ENCODE peak calls at places on chromosome 18, in four cellular contexts. I, T, W and Y are unnamed samples.

GRCh38 chr18:3481696-3482210 is 31.8 kb downstream of the TGIF1 start:
- DNase-seq in I (peak), T (no peak), W (peak), Y (peak)

GRCh38 chr18:3498705-3499451 is 48.9 kb downstream of the TGIF1 start:
- DNase-seq in I (peak), T (no peak), W (peak), Y (peak)

GRCh38 chr18:25650201-25650941 is 298.4 kb upstream of the ZNF521 start:
- DNase-seq in I (peak), T (no peak), W (no peak), Y (no peak)

GRCh38 chr18:70490008-70490933 is 201.4 kb downstream of the SOCS6 start:
- DNase-seq in I (peak), T (no peak), W (peak), Y (no peak)

GRCh38 chr18:42480521-42480920 is 525.5 kb downstream of the PIK3C3 start:
- DNase-seq in I (no peak), T (no peak), W (no peak), Y (no peak)

GRCh38 chr18:22226801-22227200 is 57.4 kb downstream of the GATA6 start:
- DNase-seq in I (peak), T (no peak), W (no peak), Y (no peak)

GRCh38 chr18:36527740-36528455 is 230.4 kb downstream of the FHOD3 start:
- DNase-seq in I (no peak), T (no peak), W (peak), Y (no peak)

GRCh38 chr18:10455726-10456453 is 1.5 kb downstream of the APCDD1 start:
- DNase-seq in I (no peak), T (no peak), W (peak), Y (peak)

GRCh38 chr18:22637787-22638186 is 220.1 kb upstream of the CTAGE1 start:
- DNase-seq in I (peak), T (no peak), W (no peak), Y (no peak)

GRCh38 chr18:45324489-45325111 is 290.7 kb upstream of the SLC14A2 start:
- DNase-seq in I (peak), T (peak), W (peak), Y (peak)

GRCh38 chr18:33924576-33924975 is 300.1 kb downstream of the NOL4 start:
- DNase-seq in I (no peak), T (no peak), W (no peak), Y (no peak)

GRCh38 chr18:22363867-22364463 is 53.8 kb downstream of the CTAGE1 start:
- DNase-seq in I (peak), T (no peak), W (peak), Y (no peak)

GRCh38 chr18:46477425-46478011 is 179.5 kb downstream of the LOXHD1 start:
- DNase-seq in I (no peak), T (no peak), W (no peak), Y (peak)

GRCh38 chr18:67269206-67269605 is 247.3 kb downstream of the DSEL start:
- DNase-seq in I (no peak), T (no peak), W (no peak), Y (no peak)

GRCh38 chr18:27668126-27668525 is 483.0 kb upstream of the CHST9 start:
- DNase-seq in I (no peak), T (no peak), W (no peak), Y (no peak)

GRCh38 chr18:5630766-5631413 is 87.1 kb upstream of the EPB41L3 start:
- DNase-seq in I (no peak), T (no peak), W (no peak), Y (no peak)

GRCh38 chr18:55102508-55102907 is 143.2 kb upstream of the CCDC68 start:
- DNase-seq in I (no peak), T (no peak), W (no peak), Y (no peak)

GRCh38 chr18:3706279-3707097 is 256.5 kb downstream of the TGIF1 start:
- DNase-seq in I (peak), T (no peak), W (no peak), Y (no peak)

GRCh38 chr18:12060182-12060870 is 33.3 kb upstream of the ANKRD62 start:
- DNase-seq in I (no peak), T (no peak), W (no peak), Y (no peak)

GRCh38 chr18:49072524-49072934 is 121.8 kb upstream of the SMAD7 start:
- DNase-seq in I (peak), T (no peak), W (no peak), Y (no peak)

GRCh38 chr18:73749304-73749703 is 398.3 kb downstream of the FBXO15 start:
- DNase-seq in I (no peak), T (no peak), W (no peak), Y (no peak)

GRCh38 chr18:29154758-29155725 is 978.1 kb upstream of the CDH2 start:
- DNase-seq in I (peak), T (no peak), W (no peak), Y (no peak)

GRCh38 chr18:59787998-59788875 is 91.0 kb upstream of the CCBE1 start:
- DNase-seq in I (peak), T (no peak), W (peak), Y (no peak)

GRCh38 chr18:13616041-13616440 is 110.3 kb downstream of the FAM210A start:
- DNase-seq in I (no peak), T (no peak), W (no peak), Y (no peak)

GRCh38 chr18:13613591-13614317 is 112.6 kb downstream of the FAM210A start:
- DNase-seq in I (no peak), T (no peak), W (no peak), Y (no peak)

GRCh38 chr18:13614318-13614643 is 112.1 kb downstream of the FAM210A start:
- DNase-seq in I (no peak), T (no peak), W (no peak), Y (no peak)

GRCh38 chr18:13615432-13615861 is 110.9 kb downstream of the FAM210A start:
- DNase-seq in I (no peak), T (no peak), W (no peak), Y (no peak)

DNA sequence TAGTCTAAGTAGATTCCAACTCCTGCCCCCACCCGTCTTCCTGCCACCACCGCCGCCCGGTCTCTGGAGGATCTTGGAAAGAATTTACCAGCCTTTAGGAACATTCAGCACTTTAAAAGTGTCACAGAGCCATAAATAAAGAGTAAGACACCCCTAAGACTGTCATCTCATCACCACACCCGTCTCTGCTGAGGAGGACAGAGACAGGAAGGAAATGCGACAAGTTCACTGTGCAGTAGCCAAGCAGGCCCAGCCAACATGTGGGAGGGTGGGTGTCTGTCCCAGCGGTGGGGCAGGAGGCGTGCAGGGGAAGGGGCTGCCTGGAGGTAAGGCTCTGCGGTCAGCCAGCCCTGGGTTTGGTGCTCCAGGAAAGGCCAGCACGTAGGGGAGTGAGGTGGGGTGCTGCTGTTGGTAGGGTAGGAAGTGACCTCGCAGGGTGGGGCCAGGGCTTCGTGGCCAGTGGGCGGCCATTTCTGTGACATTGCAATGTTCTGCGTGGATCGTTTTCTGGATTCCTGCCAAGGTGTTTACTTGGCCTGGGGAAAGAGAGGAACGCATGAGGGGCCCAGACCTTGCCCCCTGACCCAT is 111.6 kb downstream of the FAM210A start:
- DNase-seq in I (no peak), T (no peak), W (no peak), Y (no peak)
- H2AK5ac ChIP-seq in I (no peak), T (no peak), W (no peak), Y (no peak)

DNA sequence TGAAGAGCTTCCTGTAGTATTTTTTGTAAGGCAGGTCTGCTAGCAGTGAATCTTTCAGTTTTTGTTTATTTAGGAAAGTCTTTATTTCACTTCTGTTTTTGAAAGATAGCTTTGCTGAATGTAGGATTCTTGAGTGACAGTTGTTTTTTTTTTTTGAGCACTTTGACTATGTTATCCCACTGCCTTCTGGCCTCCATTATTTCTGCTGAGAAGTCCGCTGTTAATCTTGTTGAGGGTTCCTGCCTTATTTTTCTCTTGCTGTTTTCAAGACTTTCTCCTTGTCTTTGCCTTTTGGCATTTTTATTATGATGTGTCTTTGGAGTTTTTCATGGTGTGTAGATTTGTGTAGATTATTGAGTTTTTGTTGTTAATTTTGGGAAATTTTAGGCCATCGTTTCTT is 21.9 kb downstream of the RBFA start:
- DNase-seq in I (no peak), T (no peak), W (no peak), Y (no peak)
- H4K5ac ChIP-seq in I (no peak), T (no peak), W (no peak), Y (no peak)

GRCh38 chr18:31398191-31398590 is 21.6 kb downstream of the DSG4 start:
- DNase-seq in I (no peak), T (no peak), W (no peak), Y (no peak)

GRCh38 chr18:31399336-31400032 is 22.9 kb downstream of the DSG4 start:
- DNase-seq in I (no peak), T (no peak), W (no peak), Y (no peak)

GRCh38 chr18:31393286-31393685 is 16.7 kb downstream of the DSG4 start:
- DNase-seq in I (no peak), T (no peak), W (peak), Y (no peak)

GRCh38 chr18:31400191-31400590 is 23.6 kb downstream of the DSG4 start:
- DNase-seq in I (no peak), T (no peak), W (no peak), Y (no peak)

GRCh38 chr18:31396796-31397195 is 20.2 kb downstream of the DSG4 start:
- DNase-seq in I (no peak), T (no peak), W (no peak), Y (no peak)
- H3K56ac ChIP-seq in I (no peak), T (no peak), W (no peak), Y (no peak)

GRCh38 chr18:47526147-47526546 is 274.7 kb upstream of the SKOR2 start:
- DNase-seq in I (no peak), T (no peak), W (no peak), Y (no peak)
- H2AK5ac ChIP-seq in I (no peak), T (no peak), W (no peak), Y (no peak)

GRCh38 chr18:57221084-57221483 is 74.2 kb downstream of the BOD1L2 start:
- DNase-seq in I (no peak), T (no peak), W (no peak), Y (no peak)
- H4K5ac ChIP-seq in I (no peak), T (no peak), W (no peak), Y (no peak)

DNA sequence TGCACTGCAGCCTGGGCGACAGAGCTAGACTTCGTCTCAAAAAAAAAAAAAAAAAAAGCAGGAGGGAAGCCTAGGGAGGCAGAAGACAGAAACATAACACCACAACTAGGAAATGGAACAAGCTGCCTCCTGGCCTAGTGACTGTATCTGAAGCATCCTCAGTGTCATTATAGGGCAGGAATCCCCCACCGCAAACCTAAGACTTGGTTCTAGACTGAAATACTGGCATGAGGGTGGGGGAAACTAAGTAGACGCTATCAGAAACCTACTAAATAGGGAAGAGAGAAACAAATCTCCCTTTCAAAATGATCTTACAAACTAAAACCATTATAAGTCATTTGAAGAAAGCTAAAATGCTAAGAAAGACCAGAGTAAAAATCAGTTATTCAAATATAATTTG is 16.4 kb upstream of the SMAD2 start:
- DNase-seq in I (no peak), T (no peak), W (no peak), Y (no peak)
- H3K56ac ChIP-seq in I (no peak), T (no peak), W (no peak), Y (no peak)

DNA sequence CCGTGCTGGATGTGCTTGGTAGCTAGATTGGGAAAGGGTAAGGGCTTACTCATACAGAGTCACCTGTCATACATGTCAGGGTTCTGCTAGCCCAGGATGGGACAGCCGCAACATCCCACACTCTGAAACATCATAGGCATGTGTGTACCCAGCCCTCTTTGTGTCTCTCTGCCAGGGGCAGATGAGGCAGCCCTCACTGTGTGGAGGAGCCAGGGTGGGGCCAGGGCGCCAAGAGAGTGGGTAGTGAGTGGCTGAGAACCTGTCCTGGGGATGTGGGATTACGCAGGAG is 96.9 kb downstream of the PTPRM start:
- DNase-seq in I (no peak), T (no peak), W (no peak), Y (no peak)
- H2AK5ac ChIP-seq in I (no peak), T (no peak), W (no peak), Y (no peak)

GRCh38 chr18:7577706-7578105 is 10.6 kb downstream of the PTPRM start:
- DNase-seq in I (peak), T (peak), W (peak), Y (peak)

GRCh38 chr18:7579923-7580542 is 12.9 kb downstream of the PTPRM start:
- DNase-seq in I (no peak), T (no peak), W (no peak), Y (no peak)

GRCh38 chr18:7579176-7579922 is 12.2 kb downstream of the PTPRM start:
- DNase-seq in I (peak), T (no peak), W (no peak), Y (no peak)

GRCh38 chr18:7575465-7576026 is 8.4 kb downstream of the PTPRM start:
- DNase-seq in I (peak), T (no peak), W (no peak), Y (no peak)

GRCh38 chr18:7576685-7577084 is 9.6 kb downstream of the PTPRM start:
- DNase-seq in I (peak), T (no peak), W (no peak), Y (no peak)
- H4K5ac ChIP-seq in I (no peak), T (no peak), W (no peak), Y (no peak)